ENCODE peak calls at places on chromosome 3, in five cellular contexts. One of them, this sample, is unnamed.
A peak's percentile ranks its signal among the peaks of the same experiment; 100 is the strongest.

GRCh38 chr3:171383206-171384018 is 76.8 kb downstream of the TNIK start:
- DNase-seq in body of pancreas: no peak
- DNase-seq in heart left ventricle: no peak
- DNase-seq in lower lobe of right lung: no peak
- DNase-seq in heart right ventricle: no peak
- DNase-seq in this sample: no peak

GRCh38 chr3:127975153-127975552 is 60.1 kb downstream of the KBTBD12 start:
- DNase-seq in body of pancreas: no peak
- DNase-seq in heart left ventricle: no peak
- DNase-seq in lower lobe of right lung: no peak
- DNase-seq in heart right ventricle: no peak
- DNase-seq in this sample: no peak

GRCh38 chr3:163916596-163917560 is 1161.4 kb downstream of the SI start:
- DNase-seq in body of pancreas: peak; percentile 16
- DNase-seq in heart left ventricle: no peak
- DNase-seq in lower lobe of right lung: no peak
- DNase-seq in heart right ventricle: no peak
- DNase-seq in this sample: no peak

GRCh38 chr3:196399485-196399945 is 32.7 kb downstream of the UBXN7 start:
- DNase-seq in body of pancreas: no peak
- DNase-seq in heart left ventricle: no peak
- DNase-seq in lower lobe of right lung: no peak
- DNase-seq in heart right ventricle: no peak
- DNase-seq in this sample: no peak

GRCh38 chr3:39718674-39719595 is 90.5 kb upstream of the MYRIP start:
- DNase-seq in body of pancreas: no peak
- DNase-seq in heart left ventricle: no peak
- DNase-seq in lower lobe of right lung: no peak
- DNase-seq in heart right ventricle: no peak
- DNase-seq in this sample: no peak

GRCh38 chr3:52055537-52056351 is 627 bp downstream of the DUSP7 start:
- DNase-seq in body of pancreas: peak; percentile 51
- DNase-seq in heart left ventricle: no peak
- DNase-seq in lower lobe of right lung: peak; percentile 74
- DNase-seq in heart right ventricle: peak; percentile 34
- DNase-seq in this sample: peak; percentile 82

GRCh38 chr3:78337801-78338211 is 1297.9 kb downstream of the ROBO2 start:
- DNase-seq in body of pancreas: no peak
- DNase-seq in heart left ventricle: no peak
- DNase-seq in lower lobe of right lung: no peak
- DNase-seq in heart right ventricle: no peak
- DNase-seq in this sample: no peak

GRCh38 chr3:160885791-160886286 is 129.8 kb downstream of the PPM1L start:
- DNase-seq in body of pancreas: peak; percentile 19
- DNase-seq in heart left ventricle: peak; percentile 84
- DNase-seq in lower lobe of right lung: peak; percentile 50
- DNase-seq in heart right ventricle: peak; percentile 87
- DNase-seq in this sample: peak; percentile 65

GRCh38 chr3:128878011-128878457 is 1.4 kb upstream of the ACAD9 start:
- DNase-seq in body of pancreas: no peak
- DNase-seq in heart left ventricle: no peak
- DNase-seq in lower lobe of right lung: no peak
- DNase-seq in heart right ventricle: no peak
- DNase-seq in this sample: no peak

GRCh38 chr3:38151667-38152265 is 13.3 kb downstream of the MYD88 start:
- DNase-seq in body of pancreas: no peak
- DNase-seq in heart left ventricle: no peak
- DNase-seq in lower lobe of right lung: no peak
- DNase-seq in heart right ventricle: no peak
- DNase-seq in this sample: no peak

GRCh38 chr3:105883798-105884377 is 15.1 kb upstream of the CBLB start:
- DNase-seq in body of pancreas: no peak
- DNase-seq in heart left ventricle: no peak
- DNase-seq in lower lobe of right lung: no peak
- DNase-seq in heart right ventricle: no peak
- DNase-seq in this sample: no peak

GRCh38 chr3:106326941-106327765 is 458.3 kb upstream of the CBLB start:
- DNase-seq in body of pancreas: no peak
- DNase-seq in heart left ventricle: no peak
- DNase-seq in lower lobe of right lung: no peak
- DNase-seq in heart right ventricle: no peak
- DNase-seq in this sample: no peak

GRCh38 chr3:58004972-58005371 is 3.2 kb upstream of the FLNB start:
- DNase-seq in body of pancreas: no peak
- DNase-seq in heart left ventricle: no peak
- DNase-seq in lower lobe of right lung: no peak
- DNase-seq in heart right ventricle: no peak
- DNase-seq in this sample: no peak

GRCh38 chr3:16452265-16452664 is 61.2 kb downstream of the RFTN1 start:
- DNase-seq in body of pancreas: no peak
- DNase-seq in heart left ventricle: no peak
- DNase-seq in lower lobe of right lung: no peak
- DNase-seq in heart right ventricle: no peak
- DNase-seq in this sample: no peak

GRCh38 chr3:52682016-52682415 is 3.7 kb downstream of the PBRM1 start:
- DNase-seq in body of pancreas: no peak
- DNase-seq in heart left ventricle: no peak
- DNase-seq in lower lobe of right lung: no peak
- DNase-seq in heart right ventricle: peak; percentile 19
- DNase-seq in this sample: no peak

GRCh38 chr3:158864492-158864891 is 62.6 kb downstream of the MFSD1 start:
- DNase-seq in body of pancreas: no peak
- DNase-seq in heart left ventricle: no peak
- DNase-seq in lower lobe of right lung: no peak
- DNase-seq in heart right ventricle: no peak
- DNase-seq in this sample: no peak

GRCh38 chr3:65170357-65171090 is 482.7 kb upstream of the ADAMTS9 start:
- DNase-seq in body of pancreas: peak; percentile 77
- DNase-seq in heart left ventricle: peak; percentile 85
- DNase-seq in lower lobe of right lung: peak; percentile 54
- DNase-seq in heart right ventricle: peak; percentile 91
- DNase-seq in this sample: peak; percentile 71

GRCh38 chr3:189227249-189227648 is 55.5 kb downstream of the TPRG1 start:
- DNase-seq in body of pancreas: no peak
- DNase-seq in heart left ventricle: no peak
- DNase-seq in lower lobe of right lung: no peak
- DNase-seq in heart right ventricle: no peak
- DNase-seq in this sample: no peak

GRCh38 chr3:98726084-98726483 is 37.1 kb upstream of the ST3GAL6 start:
- DNase-seq in body of pancreas: no peak
- DNase-seq in heart left ventricle: no peak
- DNase-seq in lower lobe of right lung: no peak
- DNase-seq in heart right ventricle: no peak
- DNase-seq in this sample: no peak

GRCh38 chr3:107404727-107405519 is 27.7 kb downstream of the CCDC54 start:
- DNase-seq in body of pancreas: no peak
- DNase-seq in heart left ventricle: no peak
- DNase-seq in lower lobe of right lung: no peak
- DNase-seq in heart right ventricle: no peak
- DNase-seq in this sample: no peak

GRCh38 chr3:71575433-71575832 is 8.1 kb downstream of the FOXP1 start:
- DNase-seq in body of pancreas: no peak
- DNase-seq in heart left ventricle: no peak
- DNase-seq in lower lobe of right lung: no peak
- DNase-seq in heart right ventricle: no peak
- DNase-seq in this sample: no peak

GRCh38 chr3:24359645-24360462 is 134.8 kb downstream of the THRB start:
- DNase-seq in body of pancreas: peak; percentile 24
- DNase-seq in heart left ventricle: no peak
- DNase-seq in lower lobe of right lung: no peak
- DNase-seq in heart right ventricle: no peak
- DNase-seq in this sample: no peak

GRCh38 chr3:49786357-49787181 is at the start of gene IP6K1:
- DNase-seq in body of pancreas: peak; percentile 100
- DNase-seq in heart left ventricle: peak; percentile 100
- DNase-seq in lower lobe of right lung: peak; percentile 100
- DNase-seq in heart right ventricle: peak; percentile 100
- DNase-seq in this sample: peak; percentile 100

GRCh38 chr3:47433796-47434195 is 41.9 kb downstream of the SCAP start:
- DNase-seq in body of pancreas: no peak
- DNase-seq in heart left ventricle: no peak
- DNase-seq in lower lobe of right lung: no peak
- DNase-seq in heart right ventricle: no peak
- DNase-seq in this sample: no peak

GRCh38 chr3:31610700-31611275 is 78.1 kb downstream of the STT3B start:
- DNase-seq in body of pancreas: no peak
- DNase-seq in heart left ventricle: no peak
- DNase-seq in lower lobe of right lung: no peak
- DNase-seq in heart right ventricle: peak; percentile 26
- DNase-seq in this sample: no peak

GRCh38 chr3:160618363-160618762 is 53.0 kb upstream of the KPNA4 start:
- DNase-seq in body of pancreas: peak; percentile 24
- DNase-seq in heart left ventricle: no peak
- DNase-seq in lower lobe of right lung: peak; percentile 45
- DNase-seq in heart right ventricle: no peak
- DNase-seq in this sample: no peak

GRCh38 chr3:120471643-120472042 is 20.9 kb upstream of the FSTL1 start:
- DNase-seq in body of pancreas: no peak
- DNase-seq in heart left ventricle: no peak
- DNase-seq in lower lobe of right lung: no peak
- DNase-seq in heart right ventricle: no peak
- DNase-seq in this sample: no peak

GRCh38 chr3:73576995-73577394 is 47.7 kb downstream of the PDZRN3 start:
- DNase-seq in body of pancreas: no peak
- DNase-seq in heart left ventricle: no peak
- DNase-seq in lower lobe of right lung: no peak
- DNase-seq in heart right ventricle: no peak
- DNase-seq in this sample: no peak

GRCh38 chr3:144491333-144491732 is 519.7 kb downstream of the DIPK2A start:
- DNase-seq in body of pancreas: no peak
- DNase-seq in heart left ventricle: no peak
- DNase-seq in lower lobe of right lung: no peak
- DNase-seq in heart right ventricle: no peak
- DNase-seq in this sample: no peak

GRCh38 chr3:46566040-46566631 is at the start of gene LRRC2:
- DNase-seq in body of pancreas: peak; percentile 53
- DNase-seq in heart left ventricle: peak; percentile 77
- DNase-seq in lower lobe of right lung: no peak
- DNase-seq in heart right ventricle: peak; percentile 73
- DNase-seq in this sample: peak; percentile 67

GRCh38 chr3:69357196-69357595 is 28.7 kb downstream of the FRMD4B start:
- DNase-seq in body of pancreas: no peak
- DNase-seq in heart left ventricle: no peak
- DNase-seq in lower lobe of right lung: no peak
- DNase-seq in heart right ventricle: no peak
- DNase-seq in this sample: no peak

GRCh38 chr3:50122071-50122470 is 33.1 kb upstream of the SEMA3F start:
- DNase-seq in body of pancreas: no peak
- DNase-seq in heart left ventricle: peak; percentile 22
- DNase-seq in lower lobe of right lung: peak; percentile 23
- DNase-seq in heart right ventricle: no peak
- DNase-seq in this sample: no peak

GRCh38 chr3:46934508-46935167 is 41.9 kb downstream of the CCDC12 start:
- DNase-seq in body of pancreas: no peak
- DNase-seq in heart left ventricle: peak; percentile 82
- DNase-seq in lower lobe of right lung: peak; percentile 68
- DNase-seq in heart right ventricle: peak; percentile 73
- DNase-seq in this sample: peak; percentile 78

GRCh38 chr3:122464659-122465058 is 48.8 kb upstream of the WDR5B start:
- DNase-seq in body of pancreas: no peak
- DNase-seq in heart left ventricle: no peak
- DNase-seq in lower lobe of right lung: no peak
- DNase-seq in heart right ventricle: no peak
- DNase-seq in this sample: no peak
- H3K4me1 ChIP-seq in body of pancreas: peaks cover 16% of the 10 kb centered on the region
- H3K4me1 ChIP-seq in heart left ventricle: peaks cover 21% of the 10 kb centered on the region
- H3K4me1 ChIP-seq in lower lobe of right lung: no peaks in the 10 kb centered on the region
- H3K4me1 ChIP-seq in heart right ventricle: peaks cover 8% of the 10 kb centered on the region
- H3K4me1 ChIP-seq in this sample: peaks cover 4% of the 10 kb centered on the region

GRCh38 chr3:155362808-155363689 is 69.6 kb upstream of the STRIT1 start:
- DNase-seq in body of pancreas: no peak
- DNase-seq in heart left ventricle: no peak
- DNase-seq in lower lobe of right lung: no peak
- DNase-seq in heart right ventricle: no peak
- DNase-seq in this sample: no peak
- H3K4me1 ChIP-seq in body of pancreas: no peaks in the 10 kb centered on the region
- H3K4me1 ChIP-seq in heart left ventricle: peaks cover 13% of the 10 kb centered on the region
- H3K4me1 ChIP-seq in lower lobe of right lung: no peaks in the 10 kb centered on the region
- H3K4me1 ChIP-seq in heart right ventricle: no peaks in the 10 kb centered on the region
- H3K4me1 ChIP-seq in this sample: no peaks in the 10 kb centered on the region

DNA sequence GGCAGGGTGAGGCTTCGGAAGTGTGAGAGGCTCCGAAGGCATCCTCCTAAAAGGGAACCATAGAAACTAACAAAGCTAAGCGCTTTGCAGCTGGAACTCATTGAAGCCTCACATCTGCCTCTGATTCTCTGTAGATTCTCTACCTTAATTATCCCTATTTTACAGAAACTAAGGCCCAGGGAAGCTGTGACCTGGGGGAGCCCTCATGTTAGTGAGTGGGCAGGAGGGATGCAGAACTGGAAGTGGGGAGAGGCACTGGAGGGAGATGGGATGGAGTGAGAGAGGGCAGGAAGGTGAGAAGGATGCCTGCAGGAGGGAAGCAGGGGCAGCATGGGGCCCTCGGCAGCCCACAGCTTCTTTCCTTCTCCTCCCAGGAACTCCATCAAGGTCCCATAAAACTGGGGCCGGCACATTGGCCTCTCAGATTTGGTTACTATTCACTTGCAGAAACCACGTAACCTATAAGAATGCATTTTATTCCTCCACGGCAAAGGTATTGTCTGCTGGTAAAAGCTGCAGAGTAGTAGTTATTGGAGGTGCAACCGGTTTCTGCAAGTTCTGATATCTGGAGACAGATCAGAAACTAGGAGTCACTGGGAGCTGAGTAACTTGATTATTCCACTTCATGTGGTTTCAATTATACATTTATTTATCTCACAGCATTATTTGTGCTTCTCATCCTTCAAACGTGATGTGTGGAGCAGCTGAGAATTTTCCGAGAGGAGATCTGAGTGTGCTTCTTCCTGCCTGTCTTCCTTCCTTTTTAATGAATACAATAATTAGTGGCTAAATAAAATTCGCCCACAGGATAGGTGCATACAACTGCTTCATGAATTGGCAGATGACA is 24.0 kb upstream of the CHCHD6 start:
- DNase-seq in body of pancreas: no peak
- DNase-seq in heart left ventricle: no peak
- DNase-seq in lower lobe of right lung: no peak
- DNase-seq in heart right ventricle: no peak
- DNase-seq in this sample: no peak
- H3K4me1 ChIP-seq in body of pancreas: no peaks in the 10 kb centered on the region
- H3K4me1 ChIP-seq in heart left ventricle: peaks cover 8% of the 10 kb centered on the region
- H3K4me1 ChIP-seq in lower lobe of right lung: peaks cover 8% of the 10 kb centered on the region
- H3K4me1 ChIP-seq in heart right ventricle: peaks cover 9% of the 10 kb centered on the region
- H3K4me1 ChIP-seq in this sample: peaks cover 4% of the 10 kb centered on the region

GRCh38 chr3:23240386-23240785 is 37.3 kb downstream of the UBE2E2 start:
- DNase-seq in body of pancreas: no peak
- DNase-seq in heart left ventricle: no peak
- DNase-seq in lower lobe of right lung: no peak
- DNase-seq in heart right ventricle: no peak
- DNase-seq in this sample: no peak
- H3K4me1 ChIP-seq in body of pancreas: no peaks in the 10 kb centered on the region
- H3K4me1 ChIP-seq in heart left ventricle: peaks cover 26% of the 10 kb centered on the region
- H3K4me1 ChIP-seq in lower lobe of right lung: peaks cover 18% of the 10 kb centered on the region
- H3K4me1 ChIP-seq in heart right ventricle: peaks cover 19% of the 10 kb centered on the region
- H3K4me1 ChIP-seq in this sample: peaks cover 11% of the 10 kb centered on the region

GRCh38 chr3:42515976-42516375 is 13.5 kb downstream of the VIPR1 start:
- DNase-seq in body of pancreas: no peak
- DNase-seq in heart left ventricle: no peak
- DNase-seq in lower lobe of right lung: no peak
- DNase-seq in heart right ventricle: no peak
- DNase-seq in this sample: no peak
- H3K4me1 ChIP-seq in body of pancreas: no peaks in the 10 kb centered on the region
- H3K4me1 ChIP-seq in heart left ventricle: peaks cover 13% of the 10 kb centered on the region
- H3K4me1 ChIP-seq in lower lobe of right lung: peaks cover 65% of the 10 kb centered on the region
- H3K4me1 ChIP-seq in heart right ventricle: peaks cover 25% of the 10 kb centered on the region
- H3K4me1 ChIP-seq in this sample: peaks cover 6% of the 10 kb centered on the region

This sample was measured in upper lobe of right lung.